ENCODE peak calls at places on chromosomes 6 and 20, in ten cellular contexts. I is lower lobe of right lung, Q is uterus, G is Peyer's patch, H is right atrium auricular region, D is H1, P is psoas muscle, K is mucosa of descending colon, S is esophagus squamous epithelium, C is NT2/D1. L is an unnamed sample. For H3K9me3, the result is how much of the 10 kb centered on the place peaks cover.

GRCh38 chr6:63661769-63662168 is 26.2 kb downstream of the PHF3 start:
- DNase-seq in I (no peak), Q (no peak), G (no peak), H (no peak), D (no peak), P (no peak), K (no peak), S (no peak), C (no peak), L (no peak)

GRCh38 chr6:87333591-87334181 is 4.6 kb upstream of the GJB7 start:
- DNase-seq in I (no peak), Q (no peak), G (no peak), H (no peak), D (no peak), P (no peak), K (no peak), S (no peak), C (no peak), L (no peak)

GRCh38 chr6:217048-217659 is 75.1 kb upstream of the DUSP22 start:
- DNase-seq in I (no peak), Q (no peak), G (no peak), H (no peak), D (peak), P (no peak), K (peak), S (no peak), C (peak), L (no peak)

GRCh38 chr20:45850926-45851325 is 6.3 kb downstream of the ACOT8 start:
- DNase-seq in I (no peak), Q (no peak), G (no peak), H (no peak), D (no peak), P (no peak), K (no peak), S (no peak), C (no peak), L (no peak)

GRCh38 chr6:78398292-78398691 is 469.1 kb upstream of the IRAK1BP1 start:
- DNase-seq in I (no peak), Q (no peak), G (no peak), H (no peak), D (no peak), P (no peak), K (no peak), S (no peak), C (no peak), L (no peak)

GRCh38 chr20:3203315-3204123 is 963 bp downstream of the DDRGK1 start:
- DNase-seq in I (no peak), Q (no peak), G (peak), H (no peak), D (no peak), P (no peak), K (peak), S (no peak), C (no peak), L (no peak)

GRCh38 chr6:26118999-26119398 is 31.8 kb downstream of the HFE start:
- DNase-seq in I (no peak), Q (no peak), G (no peak), H (no peak), D (no peak), P (no peak), K (no peak), S (no peak), C (no peak), L (no peak)

GRCh38 chr20:13426870-13427269 is 205.8 kb downstream of the ISM1 start:
- DNase-seq in I (no peak), Q (no peak), G (no peak), H (no peak), D (no peak), P (no peak), K (no peak), S (no peak), C (no peak), L (no peak)

GRCh38 chr6:35173068-35174042 is 32.2 kb upstream of the TCP11 start:
- DNase-seq in I (no peak), Q (no peak), G (no peak), H (no peak), D (no peak), P (no peak), K (no peak), S (no peak), C (no peak), L (no peak)

GRCh38 chr6:36478051-36478526 is 35.3 kb downstream of the KCTD20 start:
- DNase-seq in I (no peak), Q (no peak), G (no peak), H (no peak), D (no peak), P (no peak), K (no peak), S (no peak), C (no peak), L (no peak)

GRCh38 chr20:22962567-22963439 is 72.3 kb upstream of the SSTR4 start:
- DNase-seq in I (no peak), Q (no peak), G (no peak), H (no peak), D (no peak), P (no peak), K (no peak), S (no peak), C (no peak), L (no peak)

GRCh38 chr6:156662025-156662445 is 115.1 kb upstream of the ARID1B start:
- DNase-seq in I (no peak), Q (no peak), G (peak), H (no peak), D (peak), P (peak), K (peak), S (no peak), C (peak), L (no peak)

GRCh38 chr6:13923527-13924145 is 1.1 kb upstream of the RNF182 start:
- DNase-seq in I (no peak), Q (no peak), G (no peak), H (no peak), D (no peak), P (no peak), K (no peak), S (no peak), C (no peak), L (no peak)

GRCh38 chr20:38859070-38859690 is 53.7 kb downstream of the PPP1R16B start:
- DNase-seq in I (no peak), Q (no peak), G (no peak), H (no peak), D (no peak), P (no peak), K (no peak), S (no peak), C (no peak), L (no peak)

GRCh38 chr6:5112065-5112799 is 27.1 kb downstream of the PPP1R3G start:
- DNase-seq in I (no peak), Q (no peak), G (no peak), H (no peak), D (no peak), P (no peak), K (no peak), S (no peak), C (no peak), L (no peak)

GRCh38 chr6:149454405-149454848 is 30.4 kb downstream of the ZC3H12D start:
- DNase-seq in I (peak), Q (peak), G (peak), H (peak), D (no peak), P (peak), K (peak), S (no peak), C (no peak), L (no peak)

GRCh38 chr6:134035823-134036296 is 16.6 kb downstream of the SLC2A12 start:
- DNase-seq in I (no peak), Q (no peak), G (no peak), H (no peak), D (no peak), P (no peak), K (peak), S (no peak), C (no peak), L (no peak)

GRCh38 chr20:20734475-20734948 is 22.1 kb upstream of the RALGAPA2 start:
- DNase-seq in I (no peak), Q (no peak), G (no peak), H (peak), D (no peak), P (no peak), K (no peak), S (no peak), C (no peak), L (no peak)

GRCh38 chr6:90790058-90790457 is 203.2 kb upstream of the MAP3K7 start:
- DNase-seq in I (no peak), Q (peak), G (no peak), H (no peak), D (no peak), P (no peak), K (no peak), S (no peak), C (no peak), L (no peak)

GRCh38 chr6:6696867-6697531 is 108.5 kb downstream of the LY86 start:
- DNase-seq in I (peak), Q (no peak), G (peak), H (peak), D (peak), P (peak), K (peak), S (no peak), C (peak), L (no peak)

GRCh38 chr6:137811121-137811911 is 55.7 kb upstream of the TNFAIP3 start:
- DNase-seq in I (peak), Q (peak), G (peak), H (peak), D (no peak), P (peak), K (peak), S (no peak), C (no peak), L (peak)

GRCh38 chr6:56270812-56271441 is 23.5 kb upstream of the COL21A1 start:
- DNase-seq in I (no peak), Q (no peak), G (no peak), H (no peak), D (no peak), P (no peak), K (no peak), S (no peak), C (no peak), L (no peak)

GRCh38 chr6:56266011-56266410 is 18.6 kb upstream of the COL21A1 start:
- DNase-seq in I (no peak), Q (no peak), G (no peak), H (no peak), D (no peak), P (no peak), K (no peak), S (no peak), C (no peak), L (no peak)

GRCh38 chr6:56263586-56264295 is 16.4 kb upstream of the COL21A1 start:
- DNase-seq in I (no peak), Q (no peak), G (no peak), H (no peak), D (no peak), P (no peak), K (no peak), S (no peak), C (no peak), L (no peak)

DNA sequence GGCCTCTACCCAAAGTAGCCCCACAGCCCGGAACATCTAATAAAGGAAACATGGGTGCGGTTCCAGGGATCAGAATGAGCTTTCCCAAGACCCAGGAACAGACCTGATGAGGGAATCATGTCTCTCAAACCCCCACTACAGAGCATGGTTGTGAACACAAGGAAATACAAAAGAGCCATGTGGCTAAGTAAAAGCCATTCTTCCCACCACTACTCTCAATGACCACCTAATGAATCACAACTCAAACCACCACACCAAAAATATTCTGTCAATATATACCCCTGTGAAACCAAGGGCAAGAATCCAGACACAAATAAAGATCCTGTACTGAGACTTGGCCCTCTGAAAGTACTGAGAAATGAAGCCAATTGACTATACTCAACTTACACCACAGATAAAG is 20.9 kb upstream of the COL21A1 start:
- DNase-seq in I (no peak), Q (no peak), G (no peak), H (no peak), D (no peak), P (no peak), K (no peak), S (no peak), C (no peak), L (no peak)
- H3K9me3 ChIP-seq in I (under half), Q (under half), G (under half), H (under half), D (under half), P (under half), K (under half), S (under half), C (under half), L (under half)

GRCh38 chr6:3987072-3987471 is 91.9 kb downstream of the FAM217A start:
- DNase-seq in I (no peak), Q (no peak), G (no peak), H (no peak), D (no peak), P (no peak), K (peak), S (no peak), C (no peak), L (no peak)
- H3K9me3 ChIP-seq in I (under half), Q (under half), G (under half), H (under half), D (under half), P (under half), K (under half), S (under half), C (under half), L (under half)

DNA sequence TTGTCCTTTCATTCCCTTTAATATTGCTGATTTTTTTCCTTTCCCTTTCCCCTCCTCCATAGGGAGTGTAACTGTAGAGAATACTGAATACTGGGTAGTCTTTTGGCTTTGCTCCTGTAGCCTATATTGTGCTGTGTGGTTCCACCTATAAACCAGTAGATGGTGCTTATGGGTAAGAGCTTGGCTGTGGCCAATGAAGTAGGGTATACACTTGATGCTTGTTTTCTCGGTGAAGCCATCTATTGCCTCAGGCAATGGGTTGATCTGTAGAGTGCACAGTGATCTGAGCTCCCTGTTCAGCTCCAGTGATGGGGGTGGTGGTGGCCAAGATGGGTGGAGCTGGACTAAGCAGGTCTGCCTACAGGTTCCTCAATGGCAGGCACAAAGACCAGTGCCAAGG is 203.3 kb upstream of the IMPG1 start:
- DNase-seq in I (no peak), Q (no peak), G (no peak), H (no peak), D (no peak), P (no peak), K (no peak), S (no peak), C (no peak), L (no peak)
- H3K9me3 ChIP-seq in I (under half), Q (under half), G (under half), H (under half), D (under half), P (under half), K (under half), S (under half), C (under half), L (under half)

GRCh38 chr6:168195712-168196111 is 116.7 kb upstream of the FRMD1 start:
- DNase-seq in I (no peak), Q (no peak), G (peak), H (no peak), D (peak), P (no peak), K (no peak), S (no peak), C (no peak), L (no peak)
- H3K9me3 ChIP-seq in I (under half), Q (under half), G (under half), H (under half), D (under half), P (under half), K (under half), S (under half), C (under half), L (under half)

GRCh38 chr20:29452186-29452585 is 1805.3 kb upstream of the DEFB115 start:
- DNase-seq in I (no peak), Q (no peak), G (no peak), H (no peak), D (no peak), P (no peak), K (no peak), S (no peak), C (no peak), L (no peak)
- H3K9me3 ChIP-seq in I (under half), Q (under half), G (under half), H (under half), D (under half), P (under half), K (under half), S (under half), C (under half), L (under half)

DNA sequence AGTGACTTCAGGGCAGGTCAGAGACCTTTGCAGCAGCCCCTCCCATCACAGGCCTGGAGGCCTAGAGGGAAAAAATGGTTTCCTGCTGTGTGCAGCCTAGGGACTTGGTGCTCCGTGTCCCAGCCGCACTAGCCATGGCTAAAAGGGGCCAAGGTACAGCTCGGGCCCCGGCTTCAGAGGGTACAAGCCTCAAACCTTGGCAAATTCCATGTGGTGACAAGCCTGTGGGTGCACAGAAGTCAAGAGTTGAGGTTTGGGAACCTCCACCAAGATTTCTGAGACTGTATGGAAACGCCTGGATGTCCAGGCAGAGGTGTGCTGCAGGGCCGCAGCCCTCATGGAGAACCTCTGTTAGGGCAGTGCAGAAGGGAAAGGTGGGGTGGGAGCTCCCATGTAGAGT is 34.0 kb downstream of the UBE3D start:
- DNase-seq in I (no peak), Q (no peak), G (no peak), H (no peak), D (no peak), P (no peak), K (no peak), S (no peak), C (no peak), L (no peak)
- H3K9me3 ChIP-seq in I (under half), Q (under half), G (under half), H (under half), D (under half), P (under half), K (under half), S (under half), C (under half), L (under half)